ENCODE peak calls at places on chromosomes 3 and 15, in four cellular contexts. One of them, this sample, is unnamed.

GRCh38 chr15:69232144-69232543 is 66.6 kb upstream of the PAQR5 start:
- DNase-seq in HCT116: no peak
- DNase-seq in K562: no peak
- DNase-seq in SK-N-SH: no peak
- DNase-seq in this sample: no peak

GRCh38 chr15:73305331-73306211 is 63.2 kb downstream of the HCN4 start:
- DNase-seq in HCT116: peak; percentile 61
- DNase-seq in K562: peak; percentile 27
- DNase-seq in SK-N-SH: peak; percentile 79
- DNase-seq in this sample: peak; percentile 57

GRCh38 chr3:149566296-149566945 is 91.4 kb downstream of the WWTR1 start:
- DNase-seq in HCT116: no peak
- DNase-seq in K562: no peak
- DNase-seq in SK-N-SH: no peak
- DNase-seq in this sample: no peak

GRCh38 chr15:71153823-71154524 is 38.7 kb downstream of the THSD4 start:
- DNase-seq in HCT116: no peak
- DNase-seq in K562: no peak
- DNase-seq in SK-N-SH: no peak
- DNase-seq in this sample: no peak

GRCh38 chr15:81293728-81294500 is 30.0 kb downstream of the STARD5 start:
- DNase-seq in HCT116: no peak
- DNase-seq in K562: no peak
- DNase-seq in SK-N-SH: peak; percentile 50
- DNase-seq in this sample: no peak

GRCh38 chr3:150357923-150358322 is 50.2 kb upstream of the TSC22D2 start:
- DNase-seq in HCT116: no peak
- DNase-seq in K562: no peak
- DNase-seq in SK-N-SH: no peak
- DNase-seq in this sample: no peak

GRCh38 chr15:70833897-70834765 is 19.8 kb downstream of the LARP6 start:
- DNase-seq in HCT116: peak; percentile 33
- DNase-seq in K562: no peak
- DNase-seq in SK-N-SH: no peak
- DNase-seq in this sample: peak; percentile 72

GRCh38 chr3:54874816-54875556 is 52.9 kb downstream of the LRTM1 start:
- DNase-seq in HCT116: no peak
- DNase-seq in K562: no peak
- DNase-seq in SK-N-SH: no peak
- DNase-seq in this sample: no peak

GRCh38 chr15:61141497-61142125 is 87.5 kb downstream of the RORA start:
- DNase-seq in HCT116: no peak
- DNase-seq in K562: no peak
- DNase-seq in SK-N-SH: no peak
- DNase-seq in this sample: no peak

GRCh38 chr3:196969001-196969659 is 497 bp upstream of the PIGZ start:
- DNase-seq in HCT116: no peak
- DNase-seq in K562: peak; percentile 70
- DNase-seq in SK-N-SH: peak; percentile 79
- DNase-seq in this sample: no peak

GRCh38 chr3:16307832-16308531 is 43.0 kb downstream of the OXNAD1 start:
- DNase-seq in HCT116: no peak
- DNase-seq in K562: no peak
- DNase-seq in SK-N-SH: no peak
- DNase-seq in this sample: no peak

GRCh38 chr3:16308727-16309126 is 43.7 kb downstream of the OXNAD1 start:
- DNase-seq in HCT116: no peak
- DNase-seq in K562: no peak
- DNase-seq in SK-N-SH: no peak
- DNase-seq in this sample: no peak

GRCh38 chr3:16305121-16305541 is 40.1 kb downstream of the OXNAD1 start:
- DNase-seq in HCT116: no peak
- DNase-seq in K562: no peak
- DNase-seq in SK-N-SH: no peak
- DNase-seq in this sample: no peak

GRCh38 chr3:16311960-16312451 is 47.0 kb downstream of the OXNAD1 start:
- DNase-seq in HCT116: no peak
- DNase-seq in K562: no peak
- DNase-seq in SK-N-SH: no peak
- DNase-seq in this sample: no peak

DNA sequence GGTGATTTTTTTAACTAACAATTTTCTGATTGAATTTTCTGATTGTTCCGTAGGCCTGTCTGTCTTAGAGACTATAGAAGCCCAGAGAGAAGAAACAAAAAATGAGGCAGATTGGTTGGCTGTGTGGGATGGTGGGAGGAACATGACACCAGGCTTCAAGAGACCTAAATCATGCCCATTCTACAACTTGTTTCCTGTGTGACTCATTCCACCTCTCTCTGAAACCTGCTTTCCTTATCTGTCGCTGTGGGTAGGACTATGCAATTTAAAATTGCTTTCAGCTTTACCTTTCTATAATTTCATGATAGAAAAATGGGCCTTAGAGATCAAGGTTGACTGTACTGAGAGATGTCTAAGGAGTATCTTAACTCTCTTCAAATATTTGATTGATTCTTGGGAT is 44.5 kb downstream of the OXNAD1 start:
- DNase-seq in HCT116: peak; percentile 57
- DNase-seq in K562: peak; percentile 47
- DNase-seq in SK-N-SH: no peak
- DNase-seq in this sample: no peak
- TF ChIP-seq ELF1 in HCT116: no peak
- TF ChIP-seq ELF1 in K562: no peak
- TF ChIP-seq ELF1 in SK-N-SH: no peak
- TF ChIP-seq ELF1 in this sample: no peak

GRCh38 chr15:65189102-65189740 is 4.1 kb upstream of the CLPX start:
- DNase-seq in HCT116: peak; percentile 63
- DNase-seq in K562: peak; percentile 36
- DNase-seq in SK-N-SH: peak; percentile 80
- DNase-seq in this sample: peak; percentile 54
- TF ChIP-seq ELF1 in HCT116: no peak
- TF ChIP-seq ELF1 in K562: no peak
- TF ChIP-seq ELF1 in SK-N-SH: no peak
- TF ChIP-seq ELF1 in this sample: no peak

GRCh38 chr15:72285927-72286516 is 13.7 kb upstream of the PARP6 start:
- DNase-seq in HCT116: peak; percentile 22
- DNase-seq in K562: peak; percentile 68
- DNase-seq in SK-N-SH: peak; percentile 41
- DNase-seq in this sample: peak; percentile 28

GRCh38 chr15:72281713-72282112 is 9.4 kb upstream of the PARP6 start:
- DNase-seq in HCT116: no peak
- DNase-seq in K562: no peak
- DNase-seq in SK-N-SH: no peak
- DNase-seq in this sample: peak; percentile 16

GRCh38 chr15:72288291-72288690 is 15.9 kb upstream of the PARP6 start:
- DNase-seq in HCT116: no peak
- DNase-seq in K562: no peak
- DNase-seq in SK-N-SH: no peak
- DNase-seq in this sample: no peak

GRCh38 chr15:72285402-72285801 is 13.0 kb upstream of the PARP6 start:
- DNase-seq in HCT116: no peak
- DNase-seq in K562: no peak
- DNase-seq in SK-N-SH: peak; percentile 31
- DNase-seq in this sample: no peak

DNA sequence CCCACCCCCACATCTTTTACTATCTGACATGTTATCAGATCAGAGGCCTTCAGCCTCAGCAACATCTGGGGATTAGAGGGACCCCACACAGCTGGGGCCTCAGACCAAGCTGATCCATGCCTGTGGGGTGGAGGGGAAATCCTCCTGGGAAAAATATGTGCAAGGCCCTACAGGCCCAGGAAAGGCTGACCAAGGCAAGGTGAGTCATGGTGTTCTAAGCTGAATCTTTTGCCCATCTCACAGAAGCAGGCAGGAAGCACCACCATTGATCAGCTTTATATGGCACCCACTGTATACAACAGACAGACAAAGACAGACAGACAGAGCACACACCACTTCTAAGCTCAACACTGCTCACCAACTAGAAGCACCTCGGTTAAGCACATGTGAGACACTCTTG is 12.4 kb upstream of the PARP6 start:
- DNase-seq in HCT116: no peak
- DNase-seq in K562: no peak
- DNase-seq in SK-N-SH: no peak
- DNase-seq in this sample: no peak
- TF ChIP-seq ELF1 in HCT116: no peak
- TF ChIP-seq ELF1 in K562: no peak
- TF ChIP-seq ELF1 in SK-N-SH: no peak
- TF ChIP-seq ELF1 in this sample: no peak

GRCh38 chr3:171862993-171863521 is 19.9 kb downstream of the TMEM212 start:
- DNase-seq in HCT116: no peak
- DNase-seq in K562: no peak
- DNase-seq in SK-N-SH: no peak
- DNase-seq in this sample: peak; percentile 58
- TF ChIP-seq ELF1 in HCT116: no peak
- TF ChIP-seq ELF1 in K562: no peak
- TF ChIP-seq ELF1 in SK-N-SH: no peak
- TF ChIP-seq ELF1 in this sample: no peak

GRCh38 chr3:46947981-46948791 is 28.4 kb downstream of the CCDC12 start:
- DNase-seq in HCT116: peak; percentile 64
- DNase-seq in K562: peak; percentile 79
- DNase-seq in SK-N-SH: peak; percentile 53
- DNase-seq in this sample: peak; percentile 88
- TF ChIP-seq ELF1 in HCT116: no peak
- TF ChIP-seq ELF1 in K562: no peak
- TF ChIP-seq ELF1 in SK-N-SH: no peak
- TF ChIP-seq ELF1 in this sample: no peak

GRCh38 chr15:77738441-77739437 is 106.0 kb upstream of the LINGO1 start:
- DNase-seq in HCT116: no peak
- DNase-seq in K562: no peak
- DNase-seq in SK-N-SH: no peak
- DNase-seq in this sample: no peak
- TF ChIP-seq ELF1 in HCT116: no peak
- TF ChIP-seq ELF1 in K562: no peak
- TF ChIP-seq ELF1 in SK-N-SH: no peak
- TF ChIP-seq ELF1 in this sample: no peak

GRCh38 chr3:187086831-187087230 is 52.5 kb downstream of the RPL39L start:
- DNase-seq in HCT116: no peak
- DNase-seq in K562: no peak
- DNase-seq in SK-N-SH: no peak
- DNase-seq in this sample: peak; percentile 32
- TF ChIP-seq ELF1 in HCT116: no peak
- TF ChIP-seq ELF1 in K562: no peak
- TF ChIP-seq ELF1 in SK-N-SH: no peak
- TF ChIP-seq ELF1 in this sample: no peak

DNA sequence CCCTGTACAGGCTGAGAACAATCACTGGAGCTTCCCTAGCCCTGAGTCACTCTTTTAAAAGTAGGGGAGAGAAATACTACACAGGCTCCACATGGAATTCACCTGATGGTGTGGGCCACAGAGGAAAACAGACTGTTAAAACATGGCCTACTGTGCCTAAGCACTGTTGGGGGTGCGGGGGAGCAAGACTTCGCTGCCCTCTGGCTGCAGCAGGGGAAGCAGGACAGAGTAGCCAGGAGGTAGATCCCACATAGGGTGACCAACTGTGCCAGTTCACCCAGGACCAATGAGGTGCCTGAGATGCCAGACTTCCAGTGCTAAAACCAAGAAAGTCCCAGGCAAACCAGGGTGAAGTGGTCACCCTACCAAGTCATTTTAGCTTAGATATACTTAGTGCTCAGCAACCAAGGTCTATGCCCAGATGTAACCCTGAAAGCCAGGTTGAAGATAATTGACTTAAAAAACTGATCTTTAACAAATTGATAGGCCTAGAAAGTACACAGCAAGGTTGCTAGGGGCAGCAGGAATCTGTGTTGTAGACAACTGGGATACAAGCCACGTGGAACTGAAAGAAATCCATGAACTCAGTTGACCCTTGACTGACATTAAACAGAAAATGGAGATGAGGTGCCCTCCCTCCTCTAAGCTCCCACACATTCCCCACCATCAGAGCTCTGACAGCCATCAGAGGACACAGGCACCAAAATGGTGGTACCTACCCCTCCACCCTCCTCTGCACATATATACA is 344.2 kb upstream of the PPP2R3A start:
- DNase-seq in HCT116: no peak
- DNase-seq in K562: no peak
- DNase-seq in SK-N-SH: no peak
- DNase-seq in this sample: no peak
- TF ChIP-seq ELF1 in HCT116: no peak
- TF ChIP-seq ELF1 in K562: no peak
- TF ChIP-seq ELF1 in SK-N-SH: no peak
- TF ChIP-seq ELF1 in this sample: no peak